ENCODE peak calls at places on chromosome 20, in five cellular contexts. Q is A549, L is GM23338, J is HepG2, V is GM12878. B is an unnamed sample.

GRCh38 chr20:4533734-4534133 is 188.0 kb upstream of the PRND start:
- DNase-seq in V (no peak), L (peak; percentile 9), Q (no peak), J (no peak), B (no peak)

GRCh38 chr20:49276895-49277785 is 717 bp downstream of the ZNFX1 start:
- DNase-seq in L (peak; percentile 35), J (no peak), V (no peak), Q (no peak), B (peak; percentile 29)

GRCh38 chr20:3785240-3786125 is 1.1 kb downstream of the CENPB start:
- DNase-seq in J (no peak), Q (no peak), V (no peak), L (peak; percentile 62), B (peak; percentile 35)

GRCh38 chr20:33609504-33609903 is 52.6 kb upstream of the C20orf144 start:
- DNase-seq in J (no peak), V (no peak), Q (no peak), L (no peak), B (no peak)

GRCh38 chr20:8856668-8857067 is 212.2 kb upstream of the PLCB4 start:
- DNase-seq in J (no peak), V (no peak), Q (no peak), L (no peak), B (no peak)

GRCh38 chr20:61049684-61050083 is 202.4 kb upstream of the CDH4 start:
- DNase-seq in Q (no peak), V (no peak), L (no peak), J (no peak), B (no peak)

GRCh38 chr20:36150489-36150846 is 4.1 kb upstream of the EPB41L1 start:
- DNase-seq in L (no peak), V (no peak), Q (no peak), J (no peak), B (no peak)

GRCh38 chr20:10971096-10971495 is 297.3 kb upstream of the JAG1 start:
- DNase-seq in J (no peak), L (no peak), Q (no peak), V (no peak), B (no peak)

GRCh38 chr20:7232796-7233195 is 465.3 kb downstream of the BMP2 start:
- DNase-seq in Q (no peak), V (no peak), J (no peak), L (no peak), B (no peak)

GRCh38 chr20:22374066-22374465 is 210.3 kb downstream of the FOXA2 start:
- DNase-seq in Q (no peak), J (no peak), L (no peak), V (no peak), B (no peak)

GRCh38 chr20:63252157-63252780 is 2.0 kb downstream of the NKAIN4 start:
- DNase-seq in L (no peak), V (no peak), Q (no peak), J (no peak), B (no peak)

GRCh38 chr20:32598606-32599005 is 13.5 kb upstream of the NOL4L start:
- DNase-seq in L (no peak), V (no peak), J (no peak), Q (no peak), B (no peak)

GRCh38 chr20:4328541-4328940 is 313.2 kb upstream of the RNF24 start:
- DNase-seq in Q (no peak), V (no peak), L (no peak), J (no peak), B (no peak)

GRCh38 chr20:38497246-38497645 is 24.6 kb downstream of the RALGAPB start:
- DNase-seq in J (no peak), Q (no peak), L (no peak), V (no peak), B (no peak)

GRCh38 chr20:56626367-56627121 is 2.6 kb upstream of the TFAP2C start:
- DNase-seq in Q (peak; percentile 45), V (no peak), L (peak; percentile 92), J (no peak), B (peak; percentile 48)

GRCh38 chr20:19081937-19082336 is 130.5 kb upstream of the SLC24A3 start:
- DNase-seq in L (no peak), V (no peak), J (no peak), Q (no peak), B (no peak)

GRCh38 chr20:41316602-41317535 is 662 bp downstream of the ZHX3 start:
- DNase-seq in L (peak; percentile 67), V (no peak), Q (peak; percentile 27), J (peak; percentile 58), B (peak; percentile 95)

GRCh38 chr20:10132391-10132790 is 86.2 kb upstream of the SNAP25 start:
- DNase-seq in V (no peak), J (no peak), L (no peak), Q (no peak), B (no peak)

GRCh38 chr20:62378215-62378614 is 8.7 kb upstream of the RPS21 start:
- DNase-seq in L (no peak), J (no peak), Q (no peak), V (no peak), B (no peak)

GRCh38 chr20:668638-669037 is 7.0 kb downstream of the SCRT2 start:
- DNase-seq in L (peak; percentile 43), J (no peak), V (no peak), Q (no peak), B (no peak)

GRCh38 chr20:51284871-51285270 is 257.6 kb downstream of the NFATC2 start:
- DNase-seq in Q (no peak), J (no peak), L (no peak), V (no peak), B (no peak)
- TF ChIP-seq JUNB in Q (no peak), J (no peak), L (no peak), V (no peak), B (no peak)

GRCh38 chr20:47857994-47858557 is 72.8 kb upstream of the SULF2 start:
- DNase-seq in L (no peak), V (no peak), Q (no peak), J (no peak), B (no peak)

GRCh38 chr20:47851774-47852173 is 66.5 kb upstream of the SULF2 start:
- DNase-seq in Q (no peak), V (no peak), L (no peak), J (no peak), B (no peak)

GRCh38 chr20:47855799-47856198 is 70.5 kb upstream of the SULF2 start:
- DNase-seq in Q (no peak), V (no peak), J (no peak), L (no peak), B (no peak)

GRCh38 chr20:47857142-47857993 is 72.1 kb upstream of the SULF2 start:
- DNase-seq in V (no peak), J (peak; percentile 26), Q (no peak), L (no peak), B (no peak)

GRCh38 chr20:47854687-47855212 is 69.5 kb upstream of the SULF2 start:
- DNase-seq in V (no peak), J (peak; percentile 69), Q (peak; percentile 65), L (peak; percentile 82), B (peak; percentile 43)
- TF ChIP-seq JUNB in V (no peak), J (no peak), Q (no peak), L (no peak), B (no peak)

GRCh38 chr20:58366016-58366415 is 23.0 kb upstream of the VAPB start:
- DNase-seq in J (no peak), V (no peak), Q (no peak), L (peak; percentile 52), B (no peak)

GRCh38 chr20:58359441-58359840 is 29.6 kb upstream of the VAPB start:
- DNase-seq in L (peak; percentile 55), J (no peak), Q (no peak), V (no peak), B (no peak)

GRCh38 chr20:58361549-58361948 is 27.5 kb upstream of the VAPB start:
- DNase-seq in Q (no peak), V (no peak), L (peak; percentile 30), J (no peak), B (no peak)

GRCh38 chr20:58362117-58362516 is 26.9 kb upstream of the VAPB start:
- DNase-seq in V (no peak), J (no peak), Q (no peak), L (no peak), B (no peak)

DNA sequence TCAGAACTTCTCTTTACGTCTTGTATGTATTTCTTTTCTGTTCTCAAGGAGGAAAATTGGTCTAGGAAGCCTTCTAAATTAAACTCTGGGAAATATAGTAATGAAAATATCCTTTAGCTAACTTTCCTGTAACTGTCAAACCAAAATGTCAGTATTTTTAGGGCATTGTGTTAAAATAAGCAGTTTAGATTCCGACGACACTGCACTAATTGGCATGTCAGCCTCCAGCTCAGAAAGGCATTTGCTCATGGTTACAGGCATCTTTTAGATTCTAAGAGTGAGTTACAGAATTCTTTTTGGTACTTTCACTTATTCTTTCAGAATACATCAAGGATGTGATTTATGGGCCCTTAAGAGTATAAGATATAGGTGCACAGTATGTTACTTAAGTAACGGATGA is 26.1 kb upstream of the VAPB start:
- DNase-seq in J (no peak), L (no peak), V (no peak), Q (no peak), B (no peak)
- TF ChIP-seq JUNB in J (no peak), L (no peak), V (no peak), Q (no peak), B (no peak)

DNA sequence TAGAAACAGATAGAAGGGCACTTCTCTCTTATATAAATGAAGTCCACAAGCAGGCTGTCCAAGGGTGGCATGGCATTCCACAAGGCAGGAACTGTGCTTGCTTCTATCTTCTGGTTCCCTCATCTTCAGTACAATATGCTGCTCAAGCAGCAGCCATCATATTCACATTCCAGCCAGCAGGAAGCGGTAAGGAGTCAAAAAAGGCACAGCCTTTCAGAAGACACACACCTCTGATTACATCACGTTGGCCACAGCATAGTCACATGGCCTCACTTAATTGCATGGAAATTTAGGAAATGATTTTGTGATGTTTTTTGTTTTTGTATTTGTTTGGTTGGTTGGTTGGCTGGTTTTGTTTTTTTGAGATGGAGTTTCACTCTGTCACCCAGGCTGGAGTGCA is 19.0 kb downstream of the REM1 start:
- DNase-seq in L (peak; percentile 96), V (no peak), Q (peak; percentile 61), J (peak; percentile 81), B (peak; percentile 72)
- TF ChIP-seq JUNB in L (no peak), V (no peak), Q (no peak), J (no peak), B (no peak)

DNA sequence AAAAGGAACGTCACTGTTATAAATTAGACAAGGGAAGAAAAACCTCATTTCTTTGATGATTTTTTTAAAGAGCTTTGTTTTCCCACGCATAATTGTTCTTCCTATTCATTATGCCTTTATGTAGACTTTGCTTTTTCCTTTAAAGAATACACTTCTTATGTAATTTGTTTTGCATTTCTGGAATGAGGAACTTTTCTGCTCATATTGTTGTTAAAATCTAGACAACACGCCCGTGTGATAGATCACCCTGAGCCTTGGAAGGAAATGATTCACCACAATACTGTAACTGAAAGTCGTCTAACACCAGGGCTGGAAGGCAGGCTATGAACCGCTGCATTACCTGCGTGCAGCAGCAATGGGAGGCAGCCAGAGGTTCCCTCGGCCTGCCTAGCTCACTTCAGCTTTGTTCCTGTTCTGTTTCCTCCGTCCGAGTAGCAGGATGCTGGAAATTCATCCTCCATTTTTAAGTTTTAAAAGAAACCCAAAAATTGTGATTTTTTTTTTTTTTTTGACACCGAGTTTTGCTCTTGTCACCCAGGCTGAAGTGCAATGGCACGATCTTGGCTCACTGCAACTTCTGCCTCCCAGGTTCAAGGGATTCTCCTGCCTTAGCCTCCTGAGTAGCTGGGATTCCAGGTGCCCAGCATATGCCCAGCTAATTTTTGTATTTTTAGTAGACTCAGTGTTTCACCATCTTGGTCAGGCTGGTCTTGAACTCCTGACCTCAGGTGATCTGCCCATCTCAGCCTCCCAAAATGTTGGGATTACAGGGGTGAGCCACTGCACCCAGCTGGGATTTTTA is 49.6 kb upstream of the ZNF217 start:
- DNase-seq in V (peak; percentile 92), Q (peak; percentile 87), J (no peak), L (no peak), B (peak; percentile 37)
- TF ChIP-seq JUNB in V (peak; percentile 76), Q (no peak), J (peak; percentile 6), L (no peak), B (no peak)

B was measured in K562.